ENCODE peak calls at places on chromosomes 13 and 19, in six cellular contexts. S, Q, K, R, H and J are unnamed samples.

GRCh38 chr13:112510002-112510780 is 77.8 kb downstream of the TUBGCP3 start:
- DNase-seq in Q (peak), K (peak), S (no peak), H (no peak), R (peak), J (no peak)

GRCh38 chr13:85529216-85529590 is 270.0 kb downstream of the SLITRK6 start:
- DNase-seq in R (no peak), S (no peak), H (no peak), Q (no peak), K (no peak), J (no peak)

GRCh38 chr19:48624791-48625723 is 5.8 kb downstream of the SPHK2 start:
- DNase-seq in K (no peak), R (no peak), Q (no peak), S (no peak), H (no peak), J (no peak)

GRCh38 chr13:75308222-75308621 is 173.7 kb downstream of the TBC1D4 start:
- DNase-seq in K (no peak), H (no peak), R (no peak), Q (no peak), S (no peak), J (no peak)

GRCh38 chr19:29858000-29858596 is 46.3 kb downstream of the CCNE1 start:
- DNase-seq in K (peak), H (peak), R (no peak), S (no peak), Q (peak), J (no peak)

GRCh38 chr13:107649071-107649470 is 566.3 kb downstream of the LIG4 start:
- DNase-seq in K (no peak), S (no peak), H (no peak), R (no peak), Q (no peak), J (no peak)

GRCh38 chr13:93758575-93758974 is 532.0 kb downstream of the GPC6 start:
- DNase-seq in K (no peak), H (no peak), Q (no peak), S (no peak), R (peak), J (no peak)

GRCh38 chr19:10976200-10976892 is 15.5 kb downstream of the SMARCA4 start:
- DNase-seq in S (no peak), H (no peak), Q (no peak), K (no peak), R (peak), J (no peak)

GRCh38 chr19:23440207-23440606 is 44.9 kb upstream of the ZNF91 start:
- DNase-seq in R (no peak), H (no peak), K (peak), S (no peak), Q (peak), J (no peak)

GRCh38 chr19:42344336-42344893 is 19.0 kb downstream of the MEGF8 start:
- DNase-seq in K (no peak), Q (no peak), S (no peak), H (no peak), R (no peak), J (no peak)

GRCh38 chr19:41309225-41310030 is 544 bp upstream of the CCDC97 start:
- DNase-seq in R (no peak), K (no peak), H (no peak), S (no peak), Q (peak), J (no peak)

GRCh38 chr13:32314968-32315254 is 252 bp downstream of the ZAR1L start:
- DNase-seq in R (peak), Q (no peak), H (no peak), S (no peak), K (peak), J (peak)

GRCh38 chr19:11304936-11305335 is 9.0 kb downstream of the TSPAN16 start:
- DNase-seq in R (no peak), Q (no peak), K (no peak), H (no peak), S (no peak), J (no peak)

GRCh38 chr13:25699600-25699999 is 327.8 kb downstream of the ATP8A2 start:
- DNase-seq in H (no peak), K (no peak), S (no peak), Q (no peak), R (no peak), J (no peak)

GRCh38 chr13:100573121-100573520 is 15.5 kb downstream of the GGACT start:
- DNase-seq in S (peak), K (peak), H (no peak), R (peak), Q (peak), J (no peak)

GRCh38 chr13:59677966-59678814 is 485.5 kb downstream of the DIAPH3 start:
- DNase-seq in H (peak), Q (no peak), S (no peak), R (peak), K (peak), J (peak)

GRCh38 chr19:5534787-5535586 is 32.8 kb downstream of the TINCR start:
- DNase-seq in K (peak), Q (peak), H (no peak), R (no peak), S (no peak), J (no peak)

GRCh38 chr19:6210091-6210490 is 69.7 kb downstream of the MLLT1 start:
- DNase-seq in S (no peak), H (no peak), R (no peak), Q (no peak), K (no peak), J (no peak)

GRCh38 chr19:14369399-14370168 is 11.7 kb upstream of the ADGRE5 start:
- DNase-seq in K (peak), H (no peak), S (no peak), R (no peak), Q (no peak), J (no peak)

GRCh38 chr19:45265375-45265774 is 14.3 kb downstream of the MARK4 start:
- DNase-seq in H (no peak), R (no peak), S (no peak), Q (no peak), K (no peak), J (no peak)

GRCh38 chr19:4362871-4363545 is 19.6 kb downstream of the MPND start:
- DNase-seq in H (no peak), R (no peak), S (no peak), Q (peak), K (no peak), J (no peak)

GRCh38 chr19:13162749-13163608 is 12.8 kb downstream of the IER2 start:
- DNase-seq in K (peak), Q (peak), H (no peak), R (peak), S (peak), J (no peak)

GRCh38 chr13:46567671-46568070 is 14.7 kb downstream of the LRCH1 start:
- DNase-seq in R (no peak), Q (no peak), H (no peak), S (no peak), K (no peak), J (no peak)

GRCh38 chr19:48685583-48685982 is 10.2 kb upstream of the FUT2 start:
- DNase-seq in H (no peak), K (no peak), R (peak), Q (no peak), S (no peak), J (no peak)

GRCh38 chr13:41008349-41008980 is 10.7 kb downstream of the ELF1 start:
- DNase-seq in S (no peak), Q (no peak), K (no peak), H (no peak), R (peak), J (no peak)

GRCh38 chr13:97298816-97299215 is 76.7 kb downstream of the MBNL2 start:
- DNase-seq in R (no peak), K (no peak), H (no peak), S (no peak), Q (no peak), J (no peak)

GRCh38 chr19:57664269-57665127 is 4.2 kb upstream of the ZSCAN4 start:
- DNase-seq in Q (peak), R (peak), S (no peak), K (peak), H (no peak), J (peak)

GRCh38 chr13:35283856-35284255 is 192.6 kb downstream of the MAB21L1 start:
- DNase-seq in S (no peak), Q (no peak), H (no peak), R (peak), K (no peak), J (no peak)

GRCh38 chr19:14407889-14408640 is 11.1 kb downstream of the DDX39A start:
- DNase-seq in H (no peak), S (no peak), R (peak), K (no peak), Q (no peak), J (no peak)

GRCh38 chr13:20182231-20182846 is 10.4 kb downstream of the GJB2 start:
- DNase-seq in Q (no peak), R (peak), H (peak), S (peak), K (peak), J (peak)

DNA sequence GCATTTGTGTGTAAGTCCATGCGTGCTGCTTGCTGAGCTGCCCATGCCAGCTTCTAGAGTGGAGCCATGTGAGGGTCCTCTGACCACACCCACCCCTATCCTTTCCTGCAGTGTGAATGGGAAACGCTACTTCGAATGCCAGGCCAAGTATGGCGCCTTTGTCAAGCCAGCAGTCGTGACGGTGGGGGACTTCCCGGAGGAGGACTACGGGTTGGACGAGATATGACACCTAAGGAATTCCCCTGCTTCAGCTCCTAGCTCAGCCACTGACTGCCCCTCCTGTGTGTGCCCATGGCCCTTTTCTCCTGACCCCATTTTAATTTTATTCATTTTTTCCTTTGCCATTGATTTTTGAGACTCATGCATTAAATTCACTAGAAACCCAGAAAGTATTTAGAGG is 10.3 kb downstream of the TBCB start:
- DNase-seq in Q (no peak), K (no peak), R (no peak), S (no peak), H (no peak), J (no peak)
- TF ChIP-seq TAF1 in Q (no peak), K (no peak), R (no peak), S (no peak), H (no peak), J (no peak)

GRCh38 chr19:55484571-55485438 is at the start of gene NAT14:
- DNase-seq in K (peak), R (peak), H (peak), S (no peak), Q (peak), J (peak)
- TF ChIP-seq POLR2A in K (peak), R (no peak), H (peak), S (peak), Q (no peak), J (peak)

GRCh38 chr13:74132152-74132767 is 1.9 kb downstream of the KLF12 start:
- DNase-seq in Q (no peak), H (no peak), K (no peak), R (peak), S (no peak), J (no peak)
- TF ChIP-seq POLR2AphosphoS5 in Q (no peak), H (no peak), K (no peak), R (no peak), S (no peak), J (no peak)

GRCh38 chr13:110580800-110581199 is 19.3 kb upstream of the RAB20 start:
- DNase-seq in H (no peak), R (no peak), K (no peak), S (no peak), Q (no peak), J (no peak)

GRCh38 chr13:110581489-110582185 is 20.1 kb upstream of the RAB20 start:
- DNase-seq in K (no peak), H (no peak), R (no peak), Q (no peak), S (no peak), J (no peak)

GRCh38 chr13:110582421-110582954 is 21.0 kb upstream of the RAB20 start:
- DNase-seq in Q (no peak), H (no peak), K (no peak), R (no peak), S (no peak), J (no peak)

GRCh38 chr13:110583178-110583865 is 21.8 kb upstream of the RAB20 start:
- DNase-seq in H (no peak), Q (no peak), S (no peak), R (no peak), K (no peak), J (no peak)
- TF ChIP-seq TAF1 in H (no peak), Q (no peak), S (no peak), R (no peak), K (no peak), J (no peak)

DNA sequence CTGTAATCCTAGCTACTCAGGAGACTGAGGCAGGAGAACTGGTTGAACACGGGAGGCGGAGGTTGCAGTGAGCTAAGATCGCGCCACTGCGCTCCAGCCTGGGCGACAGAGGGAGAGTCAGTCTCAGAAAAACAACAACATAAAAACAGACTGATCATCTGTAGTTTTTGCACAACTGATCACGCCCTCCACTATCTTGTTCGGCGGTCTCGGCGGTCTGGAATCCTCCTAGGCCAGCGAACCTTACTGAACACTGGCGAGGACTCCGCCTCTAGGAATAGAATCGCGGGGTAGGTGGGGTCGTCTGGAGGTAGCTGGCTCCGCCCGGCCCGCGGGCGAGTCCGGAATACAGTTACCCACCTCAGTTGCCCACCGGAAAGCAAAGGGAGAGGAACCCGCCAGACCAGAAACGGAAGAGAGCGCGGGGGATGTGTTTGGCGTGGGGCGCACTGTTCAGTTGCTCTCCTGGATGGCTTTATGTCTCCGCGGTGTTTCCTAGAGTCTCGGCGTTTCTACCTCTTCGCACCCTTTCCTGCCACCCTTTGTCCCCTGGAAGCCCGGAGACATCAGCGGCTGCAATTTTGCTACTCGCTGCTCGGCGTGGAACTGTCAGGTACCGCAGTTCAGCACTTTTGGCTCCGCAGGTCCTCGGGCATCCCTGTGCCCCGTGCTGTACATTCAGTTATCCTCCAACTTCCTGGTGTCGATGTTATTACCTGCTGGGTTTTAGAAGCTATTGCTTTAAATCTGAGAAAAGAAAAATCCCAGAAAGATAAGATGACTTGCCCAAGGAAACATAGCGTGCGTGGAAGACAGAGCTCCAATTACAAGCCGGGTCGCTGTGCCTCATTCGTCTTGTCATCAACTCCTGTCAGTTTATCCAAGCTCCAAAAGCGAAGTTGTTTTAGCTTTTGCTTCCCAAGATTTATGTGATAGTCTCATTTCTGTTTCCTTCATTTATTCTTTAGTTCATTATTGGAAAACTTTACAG is 24.9 kb upstream of the HNRNPA1L2 start:
- DNase-seq in S (peak), Q (peak), K (peak), R (peak), H (peak), J (peak)
- TF ChIP-seq POLR2A in S (peak), Q (no peak), K (peak), R (peak), H (peak), J (peak)

DNA sequence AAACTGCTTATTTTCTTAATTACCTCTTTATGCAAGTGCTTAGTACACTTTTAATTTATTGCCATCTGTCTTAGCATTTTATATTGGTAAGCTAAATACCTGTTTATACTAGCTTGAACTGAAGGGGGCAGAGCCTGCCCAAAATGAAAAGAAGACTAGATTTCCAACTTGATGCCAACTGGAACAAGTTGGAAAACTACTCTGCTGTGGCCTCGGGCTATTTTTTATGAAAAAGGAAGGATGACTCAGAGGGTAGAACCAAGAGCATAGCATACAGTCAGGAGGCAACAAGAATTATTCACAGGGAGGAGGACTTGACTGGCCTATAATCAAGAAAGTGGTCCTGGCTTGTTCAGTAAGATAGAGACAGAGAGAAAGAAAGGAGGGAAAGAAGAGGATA is 150.3 kb downstream of the NDFIP2 start:
- DNase-seq in Q (no peak), H (no peak), S (no peak), R (no peak), K (no peak), J (no peak)
- TF ChIP-seq POLR2AphosphoS5 in Q (no peak), H (no peak), S (no peak), R (no peak), K (no peak), J (no peak)